ENCODE peak calls at places on chromosome 11, in four cellular contexts. C is SK-N-MC; Y is fibroblast of lung; V is CD8-positive, alpha-beta memory T cell. Z is an unnamed sample.
A peak's percentile ranks its signal among the peaks of the same experiment; 100 is the strongest.

GRCh38 chr11:117143871-117144476 is at the start of gene PAFAH1B2:
- DNase-seq in C (peak; percentile 55), V (peak; percentile 96), Y (peak; percentile 88), Z (peak; percentile 92)

GRCh38 chr11:17851697-17852096 is 117.1 kb downstream of the KCNC1 start:
- DNase-seq in C (no peak), Y (no peak), V (no peak), Z (no peak)

GRCh38 chr11:105937331-105937730 is 84.7 kb downstream of the MSANTD4 start:
- DNase-seq in Y (peak; percentile 76), C (no peak), V (no peak), Z (peak; percentile 11)

GRCh38 chr11:47296045-47296444 is 26.1 kb downstream of the MADD start:
- DNase-seq in Y (peak; percentile 18), C (no peak), V (no peak), Z (no peak)

GRCh38 chr11:13261600-13262061 is 16.0 kb upstream of the BMAL1 start:
- DNase-seq in C (no peak), Y (peak; percentile 87), V (no peak), Z (peak; percentile 84)

GRCh38 chr11:60515144-60515855 is at the start of gene MS4A13:
- DNase-seq in C (no peak), V (no peak), Y (no peak), Z (peak; percentile 90)

GRCh38 chr11:84906995-84907394 is 720.1 kb downstream of the DLG2 start:
- DNase-seq in Y (peak; percentile 83), V (no peak), C (no peak), Z (no peak)

GRCh38 chr11:64123102-64123434 is 42.8 kb downstream of the MACROD1 start:
- DNase-seq in V (no peak), Y (peak; percentile 6), C (no peak), Z (no peak)

GRCh38 chr11:2509481-2510001 is 64.7 kb downstream of the KCNQ1 start:
- DNase-seq in Y (no peak), C (no peak), V (no peak), Z (no peak)

GRCh38 chr11:104968856-104969776 is 742 bp upstream of the CASP4 start:
- DNase-seq in Y (peak; percentile 4), C (no peak), V (no peak), Z (no peak)